ENCODE peak calls at places on chromosomes 4 and X, in nine cellular contexts. O, U, C, A, M, R, T, I and H are unnamed samples.

GRCh38 chr4:38452009-38452408 is 212.0 kb upstream of the KLF3 start:
- DNase-seq in M (no peak), O (no peak), U (no peak), C (no peak), A (no peak), R (no peak), I (no peak), T (no peak), H (no peak)

GRCh38 chr4:122346036-122346435 is 32.8 kb upstream of the ADAD1 start:
- DNase-seq in U (no peak), O (no peak), M (no peak), I (peak; percentile 7), T (no peak), C (peak; percentile 14), A (no peak), R (peak; percentile 2), H (no peak)

GRCh38 chrX:39752820-39753219 is 344.9 kb downstream of the BCOR start:
- DNase-seq in U (no peak), R (peak; percentile 40), O (no peak), T (no peak), A (no peak), I (peak; percentile 57), M (no peak), C (peak; percentile 45), H (no peak)

GRCh38 chr4:139786494-139787354 is 121.1 kb downstream of the MGST2 start:
- DNase-seq in I (no peak), T (no peak), O (peak; percentile 80), A (no peak), C (no peak), M (no peak), R (no peak), U (no peak), H (no peak)

GRCh38 chr4:122798101-122798500 is 28.5 kb upstream of the FGF2 start:
- DNase-seq in T (peak; percentile 69), I (peak; percentile 94), O (peak; percentile 71), R (peak; percentile 97), A (no peak), C (peak; percentile 98), M (no peak), U (peak; percentile 93), H (no peak)

GRCh38 chr4:2842667-2843022 is 999 bp upstream of the ADD1 start:
- DNase-seq in R (no peak), C (no peak), U (no peak), M (no peak), I (no peak), A (no peak), T (no peak), O (no peak), H (no peak)

GRCh38 chr4:125322363-125322730 is 7.6 kb downstream of the FAT4 start:
- DNase-seq in U (no peak), A (no peak), C (peak; percentile 61), O (no peak), T (no peak), I (peak; percentile 86), M (no peak), R (no peak), H (no peak)

GRCh38 chr4:123546661-123547060 is 150.1 kb downstream of the SPRY1 start:
- DNase-seq in C (no peak), T (peak; percentile 17), O (no peak), U (no peak), R (no peak), I (no peak), A (no peak), M (no peak), H (no peak)

GRCh38 chrX:130139474-130140201 is 26.0 kb downstream of the AIFM1 start:
- DNase-seq in R (no peak), I (no peak), T (peak; percentile 42), U (no peak), M (no peak), A (no peak), O (no peak), C (no peak), H (no peak)

GRCh38 chr4:65296246-65296645 is 374.0 kb downstream of the EPHA5 start:
- DNase-seq in R (no peak), C (no peak), U (no peak), O (no peak), M (no peak), I (no peak), A (no peak), T (no peak), H (no peak)

GRCh38 chrX:9148626-9149385 is 114.9 kb upstream of the FAM9B start:
- DNase-seq in I (peak; percentile 79), T (peak; percentile 66), U (no peak), R (peak; percentile 41), C (peak; percentile 64), O (no peak), A (no peak), M (no peak), H (no peak)

GRCh38 chrX:11665144-11666040 is at the start of gene ARHGAP6:
- DNase-seq in U (no peak), T (peak; percentile 62), C (peak; percentile 70), O (peak; percentile 9), I (peak; percentile 63), M (no peak), A (peak; percentile 37), R (peak; percentile 69), H (no peak)

GRCh38 chr4:106334732-106335131 is 18.4 kb downstream of the AIMP1 start:
- DNase-seq in C (no peak), O (no peak), T (no peak), M (no peak), R (no peak), I (no peak), A (no peak), U (no peak), H (no peak)

GRCh38 chr4:106333186-106333585 is 16.8 kb downstream of the AIMP1 start:
- DNase-seq in R (no peak), M (no peak), A (no peak), C (no peak), I (peak; percentile 11), O (no peak), U (no peak), T (no peak), H (no peak)

GRCh38 chr4:106325800-106326199 is 9.4 kb downstream of the AIMP1 start:
- DNase-seq in A (no peak), C (no peak), M (no peak), O (no peak), U (no peak), I (no peak), T (no peak), R (no peak), H (no peak)

GRCh38 chr4:106329027-106329618 is 12.8 kb downstream of the AIMP1 start:
- DNase-seq in R (peak; percentile 56), T (peak; percentile 66), M (peak; percentile 28), I (peak; percentile 69), U (no peak), C (peak; percentile 70), A (no peak), O (no peak), H (no peak)
- TF ChIP-seq CTCF in R (peak; percentile 82), T (peak; percentile 79), M (peak; percentile 73), I (peak; percentile 66), U (peak; percentile 64), C (peak; percentile 83), A (peak; percentile 64), O (peak; percentile 68), H (peak; percentile 39)

GRCh38 chrX:124405868-124406267 is 59.5 kb downstream of the SH2D1A start:
- DNase-seq in C (no peak), U (no peak), I (no peak), T (no peak), O (no peak), A (no peak), R (no peak), M (no peak), H (no peak)

GRCh38 chrX:124406294-124407013 is 60.1 kb downstream of the SH2D1A start:
- DNase-seq in O (peak; percentile 38), A (no peak), U (peak; percentile 25), T (peak; percentile 65), I (peak; percentile 86), R (peak; percentile 42), C (peak; percentile 59), M (peak; percentile 31), H (no peak)

GRCh38 chrX:124401696-124402095 is 55.3 kb downstream of the SH2D1A start:
- DNase-seq in I (no peak), O (no peak), M (no peak), A (no peak), T (no peak), C (no peak), U (no peak), R (no peak), H (no peak)
- TF ChIP-seq CTCF in I (no peak), O (no peak), M (no peak), A (no peak), T (no peak), C (no peak), U (no peak), R (no peak), H (no peak)

DNA sequence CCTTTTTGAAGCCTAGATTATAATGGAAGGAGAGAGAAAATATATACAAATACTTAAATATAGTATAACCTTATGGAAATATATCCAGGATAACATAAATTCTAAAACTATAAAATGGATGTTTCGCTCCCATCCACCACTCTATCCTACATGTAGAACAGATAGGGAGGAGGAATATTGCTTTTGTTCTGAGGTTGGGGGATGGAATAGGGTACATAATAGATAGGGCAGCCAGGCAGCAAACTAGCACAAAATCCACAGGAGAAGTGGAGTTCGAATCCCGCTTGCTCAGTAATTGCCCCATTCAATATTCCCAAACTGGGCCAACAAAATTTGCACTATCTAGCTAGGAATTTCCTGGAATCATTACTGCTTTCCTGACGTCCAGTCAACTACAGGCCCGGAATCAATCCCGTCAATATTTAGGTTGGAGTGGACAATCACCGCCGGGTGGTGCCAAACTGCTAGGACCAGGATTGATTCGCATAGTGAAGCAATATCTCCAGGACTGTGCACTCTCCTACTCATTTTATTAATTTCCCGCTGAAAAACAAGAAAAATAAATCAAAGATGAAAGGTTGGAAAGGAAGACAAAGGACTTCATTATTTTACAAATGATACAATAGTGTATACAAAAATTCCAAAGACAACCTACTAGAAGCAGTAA is 40.4 kb upstream of the PAPSS1 start:
- DNase-seq in C (peak; percentile 38), M (no peak), R (peak; percentile 13), U (no peak), O (no peak), I (peak; percentile 44), T (peak; percentile 7), A (no peak), H (peak; percentile 58)
- TF ChIP-seq CTCF in C (peak; percentile 40), M (peak; percentile 37), R (peak; percentile 36), U (peak; percentile 22), O (no peak), I (peak; percentile 30), T (peak; percentile 22), A (no peak), H (no peak)

DNA sequence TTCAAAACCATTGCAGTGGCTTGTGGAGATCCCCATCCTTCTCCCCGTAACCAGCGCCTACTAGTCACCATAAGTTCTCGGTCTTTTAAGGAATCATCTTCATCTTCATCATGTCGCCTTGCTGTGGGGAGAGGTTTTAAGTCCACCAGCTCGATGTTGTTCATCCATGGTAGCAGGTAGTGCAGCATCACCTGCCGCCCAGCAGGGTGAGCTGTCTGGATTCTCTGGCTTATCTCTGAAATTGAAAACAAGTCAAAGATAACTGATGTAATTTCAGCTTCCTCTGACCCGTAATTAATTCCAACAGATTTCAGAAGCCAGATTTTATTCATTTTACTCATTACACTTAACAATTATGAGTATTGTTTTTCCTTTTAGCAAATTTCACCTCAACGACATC is 67.4 kb downstream of the ZAR1 start:
- DNase-seq in M (no peak), A (no peak), O (no peak), I (peak; percentile 5), U (no peak), R (no peak), C (no peak), T (peak; percentile 43), H (no peak)
- TF ChIP-seq CTCF in M (peak; percentile 60), A (peak; percentile 25), O (peak; percentile 44), I (peak; percentile 20), U (peak; percentile 33), R (peak; percentile 29), C (peak; percentile 24), T (peak; percentile 65), H (no peak)